ENCODE peak calls at places on chromosome 17, in six cellular contexts. W, O, J, V, R and N are unnamed samples. For H3K36me3 and H3K27me3, the result is how much of the 10 kb centered on the place peaks cover.

GRCh38 chr17:50721194-50722010 is 2.0 kb downstream of the LUC7L3 start:
- DNase-seq in V (no peak), R (no peak), O (no peak), J (no peak), W (peak), N (peak)

GRCh38 chr17:48293319-48294192 is 136.5 kb downstream of the SKAP1 start:
- DNase-seq in O (no peak), R (no peak), J (no peak), V (no peak), W (no peak), N (no peak)

GRCh38 chr17:81566461-81567126 is 14.4 kb upstream of the FAAP100 start:
- DNase-seq in R (no peak), O (peak), J (no peak), W (no peak), V (peak), N (no peak)

GRCh38 chr17:37488009-37488604 is 1.6 kb upstream of the DUSP14 start:
- DNase-seq in R (no peak), V (no peak), W (no peak), O (no peak), J (no peak), N (no peak)

GRCh38 chr17:38877130-38877851 is 7.4 kb downstream of the LASP1 start:
- DNase-seq in R (peak), O (no peak), V (no peak), W (no peak), J (no peak), N (no peak)

GRCh38 chr17:8003594-8004181 is 1.3 kb downstream of the GUCY2D start:
- DNase-seq in W (no peak), O (no peak), R (no peak), J (no peak), V (no peak), N (no peak)

GRCh38 chr17:60524463-60525346 is 1.3 kb downstream of the APPBP2 start:
- DNase-seq in O (no peak), W (no peak), J (no peak), V (no peak), R (no peak), N (no peak)

GRCh38 chr17:66467766-66468165 is 165.4 kb downstream of the PRKCA start:
- DNase-seq in J (no peak), W (no peak), R (no peak), V (no peak), O (no peak), N (no peak)

GRCh38 chr17:31509095-31509804 is 117.8 kb downstream of the RAB11FIP4 start:
- DNase-seq in R (no peak), W (no peak), J (no peak), O (no peak), V (no peak), N (no peak)

GRCh38 chr17:47316316-47316715 is 7.4 kb upstream of the EFCAB13 start:
- DNase-seq in O (no peak), V (no peak), W (no peak), R (no peak), J (no peak), N (no peak)

GRCh38 chr17:33241390-33241789 is 51.7 kb downstream of the ASIC2 start:
- DNase-seq in W (no peak), J (no peak), R (no peak), O (no peak), V (no peak), N (no peak)

GRCh38 chr17:37068266-37068665 is 119.5 kb downstream of the AATF start:
- DNase-seq in O (no peak), J (no peak), V (no peak), W (no peak), R (no peak), N (no peak)

GRCh38 chr17:143785-144281 is 6.5 kb downstream of the SCGB1C2 start:
- DNase-seq in V (peak), J (no peak), R (peak), W (peak), O (peak), N (peak)

GRCh38 chr17:17675925-17676534 is 5.2 kb upstream of the RAI1 start:
- DNase-seq in R (no peak), W (peak), V (no peak), O (no peak), J (peak), N (no peak)

GRCh38 chr17:8696456-8696855 is 48.2 kb downstream of the CCDC42 start:
- DNase-seq in O (no peak), W (no peak), R (no peak), J (no peak), V (no peak), N (no peak)

GRCh38 chr17:79992657-79993389 is 42.8 kb downstream of the TBC1D16 start:
- DNase-seq in R (no peak), V (no peak), W (no peak), O (no peak), J (no peak), N (no peak)

GRCh38 chr17:31416503-31416923 is 25.0 kb downstream of the RAB11FIP4 start:
- DNase-seq in V (peak), R (no peak), W (no peak), J (no peak), O (no peak), N (no peak)

GRCh38 chr17:28714281-28714680 is 2.6 kb upstream of the PROCA1 start:
- DNase-seq in J (no peak), W (no peak), O (peak), V (no peak), R (no peak), N (no peak)

GRCh38 chr17:17075037-17075755 is 32.9 kb downstream of the MPRIP start:
- DNase-seq in R (peak), J (no peak), O (peak), V (peak), W (no peak), N (no peak)

GRCh38 chr17:75774471-75774987 is 9.5 kb upstream of the GALK1 start:
- DNase-seq in W (peak), O (no peak), J (no peak), V (no peak), R (no peak), N (no peak)

GRCh38 chr17:83155128-83156081 is 76.0 kb downstream of the METRNL start:
- DNase-seq in R (no peak), J (no peak), O (peak), V (no peak), W (no peak), N (no peak)

GRCh38 chr17:16419074-16419928 is 3.9 kb downstream of the TRPV2 start:
- DNase-seq in J (peak), R (no peak), W (no peak), V (no peak), O (no peak), N (no peak)

GRCh38 chr17:81153340-81153803 is 11.9 kb upstream of the PVALEF start:
- DNase-seq in O (no peak), W (peak), R (no peak), J (no peak), V (no peak), N (no peak)

GRCh38 chr17:80265205-80266068 is 4.8 kb downstream of the RNF213 start:
- DNase-seq in J (no peak), R (peak), V (no peak), W (peak), O (no peak), N (no peak)

GRCh38 chr17:4566785-4567184 is 6.4 kb upstream of the GGT6 start:
- DNase-seq in R (peak), V (no peak), O (no peak), W (peak), J (no peak), N (no peak)

GRCh38 chr17:42130310-42130936 is 7.8 kb downstream of the HSPB9 start:
- DNase-seq in R (no peak), O (no peak), J (no peak), V (no peak), W (no peak), N (no peak)

GRCh38 chr17:32318071-32318470 is 23.9 kb downstream of the C17orf75 start:
- DNase-seq in R (no peak), W (no peak), O (no peak), J (no peak), V (no peak), N (no peak)

GRCh38 chr17:39150795-39151679 is at the start of gene PLXDC1:
- DNase-seq in J (no peak), W (peak), R (no peak), O (no peak), V (peak), N (no peak)

GRCh38 chr17:7888184-7888920 is at the start of gene CHD3:
- DNase-seq in W (peak), V (no peak), J (no peak), O (no peak), R (no peak), N (peak)

GRCh38 chr17:55264273-55264639 is 504 bp upstream of the HLF start:
- DNase-seq in R (no peak), J (no peak), O (no peak), V (no peak), W (no peak), N (no peak)

GRCh38 chr17:61980535-61980934 is 52.8 kb upstream of the INTS2 start:
- DNase-seq in W (no peak), O (no peak), V (no peak), R (no peak), J (no peak), N (no peak)

GRCh38 chr17:47975189-47975814 is 4.4 kb downstream of the CDK5RAP3 start:
- DNase-seq in O (no peak), R (no peak), W (no peak), V (no peak), J (no peak), N (no peak)

GRCh38 chr17:11997972-11998233 is 628 bp upstream of the ZNF18 start:
- DNase-seq in R (no peak), V (no peak), O (no peak), W (no peak), J (no peak), N (no peak)

GRCh38 chr17:82913304-82914043 is 73.7 kb upstream of the ZNF750 start:
- DNase-seq in J (no peak), O (no peak), W (no peak), R (no peak), V (no peak), N (no peak)

GRCh38 chr17:18185832-18186231 is 2.2 kb downstream of the ALKBH5 start:
- DNase-seq in J (no peak), O (no peak), V (no peak), R (no peak), W (no peak), N (no peak)

GRCh38 chr17:51289776-51290175 is 29.4 kb downstream of the UTP18 start:
- DNase-seq in R (no peak), O (no peak), W (no peak), V (no peak), J (no peak), N (no peak)

GRCh38 chr17:57356722-57357391 is 100.5 kb downstream of the MSI2 start:
- DNase-seq in J (no peak), R (no peak), V (no peak), W (no peak), O (no peak), N (no peak)

GRCh38 chr17:16878547-16879100 is 93.3 kb downstream of the TNFRSF13B start:
- DNase-seq in V (no peak), J (no peak), O (no peak), R (no peak), W (no peak), N (no peak)

DNA sequence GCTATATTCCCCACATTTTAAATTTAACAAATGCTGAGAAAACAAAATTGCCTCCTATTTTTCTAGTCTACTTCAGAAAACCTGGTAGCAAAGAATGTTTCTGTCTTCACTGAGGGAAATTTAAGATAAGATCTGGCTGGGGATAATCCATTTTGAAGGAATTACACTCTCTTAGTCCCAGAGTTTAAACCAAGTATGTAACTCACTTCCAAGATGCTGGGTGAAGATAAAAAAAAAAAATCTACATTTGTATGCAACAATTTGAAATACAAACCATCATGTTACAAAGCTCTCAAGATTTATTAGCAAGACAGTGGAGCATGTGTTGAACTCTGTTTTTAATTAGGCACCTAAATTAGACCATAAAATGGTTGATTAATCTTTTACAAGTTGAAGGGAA is 5.7 kb downstream of the HS3ST3B1 start:
- DNase-seq in O (no peak), R (no peak), J (no peak), V (no peak), W (no peak), N (no peak)
- H3K36me3 ChIP-seq in O (under half), R (under half), J (under half), V (under half), W (under half), N (under half)

GRCh38 chr17:9932481-9932880 is 27.4 kb upstream of the RCVRN start:
- DNase-seq in R (no peak), J (no peak), W (no peak), O (no peak), V (no peak), N (no peak)
- H3K27me3 ChIP-seq in R (under half), J (under half), W (under half), O (under half), V (under half), N (under half)

DNA sequence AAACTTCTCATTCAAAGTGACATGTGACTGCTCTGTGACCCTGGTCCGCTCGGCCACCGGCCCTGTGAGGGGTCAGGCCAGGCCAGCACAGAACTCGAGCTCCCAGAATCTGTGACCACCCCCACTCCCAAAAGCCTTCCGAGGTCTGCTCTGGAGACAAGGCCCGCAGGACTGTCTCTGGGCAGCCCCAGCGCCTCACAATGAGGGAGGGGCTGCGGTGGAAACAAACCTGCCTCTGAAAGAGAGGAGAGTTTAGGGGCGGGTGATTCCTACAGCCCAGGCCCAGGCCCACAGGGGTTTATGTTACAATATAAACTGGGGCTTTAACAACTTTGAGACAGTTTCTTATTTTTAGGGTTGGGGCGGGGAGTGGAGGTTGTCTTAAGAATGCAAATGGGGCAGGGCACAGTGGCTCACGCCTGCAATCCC is 19.9 kb downstream of the IGFBP4 start:
- DNase-seq in W (no peak), O (no peak), R (no peak), J (no peak), V (no peak), N (no peak)
- H3K4me3 ChIP-seq in W (no peak), O (no peak), R (no peak), J (no peak), V (no peak), N (no peak)

GRCh38 chr17:6587310-6587709 is 31.0 kb upstream of the PITPNM3 start:
- DNase-seq in V (no peak), J (no peak), R (no peak), O (no peak), W (no peak), N (no peak)
- H3K36me3 ChIP-seq in V (half or more), J (under half), R (half or more), O (under half), W (under half), N (half or more)